ENCODE peak calls at places on chromosomes 7 and 10, in five cellular contexts. A, G, Q, N and B are unnamed samples.
A peak's percentile ranks its signal among the peaks of the same experiment; 100 is the strongest.

GRCh38 chr7:2202901-2203550 is 29.7 kb downstream of the MAD1L1 start:
- DNase-seq in N (no peak), Q (no peak), G (no peak), A (no peak), B (no peak)

GRCh38 chr10:86177483-86178155 is 189.0 kb downstream of the GRID1 start:
- DNase-seq in N (no peak), G (no peak), Q (no peak), A (no peak), B (no peak)

GRCh38 chr7:126361183-126361582 is 891.6 kb downstream of the GRM8 start:
- DNase-seq in Q (no peak), N (no peak), G (no peak), A (no peak), B (no peak)

GRCh38 chr10:71241899-71242620 is 29.7 kb downstream of the UNC5B start:
- DNase-seq in G (no peak), A (no peak), Q (peak; percentile 69), N (no peak), B (peak; percentile 39)

GRCh38 chr10:35442006-35442405 is 105.7 kb downstream of the CCNY start:
- DNase-seq in Q (no peak), A (no peak), G (no peak), N (no peak), B (no peak)

GRCh38 chr7:27361522-27361921 is 118.9 kb downstream of the EVX1 start:
- DNase-seq in G (no peak), Q (no peak), N (no peak), A (no peak), B (no peak)

GRCh38 chr10:35353399-35353798 is 17.1 kb downstream of the CCNY start:
- DNase-seq in N (no peak), G (no peak), A (no peak), Q (no peak), B (no peak)

GRCh38 chr7:39624935-39625694 is 1.7 kb downstream of the RALA start:
- DNase-seq in N (no peak), A (no peak), G (no peak), Q (no peak), B (no peak)

GRCh38 chr7:366171-366916 is 76.4 kb downstream of the FOXL3 start:
- DNase-seq in G (peak; percentile 7), A (no peak), N (no peak), Q (no peak), B (no peak)

GRCh38 chr10:31830887-31831286 is 97.7 kb downstream of the ARHGAP12 start:
- DNase-seq in N (no peak), G (no peak), Q (no peak), A (no peak), B (no peak)

GRCh38 chr7:38822556-38822955 is 86.4 kb downstream of the VPS41 start:
- DNase-seq in A (no peak), N (no peak), G (no peak), Q (no peak), B (no peak)

GRCh38 chr7:43502941-43503340 is 80.0 kb upstream of the STK17A start:
- DNase-seq in A (no peak), Q (no peak), G (no peak), N (no peak), B (no peak)

DNA sequence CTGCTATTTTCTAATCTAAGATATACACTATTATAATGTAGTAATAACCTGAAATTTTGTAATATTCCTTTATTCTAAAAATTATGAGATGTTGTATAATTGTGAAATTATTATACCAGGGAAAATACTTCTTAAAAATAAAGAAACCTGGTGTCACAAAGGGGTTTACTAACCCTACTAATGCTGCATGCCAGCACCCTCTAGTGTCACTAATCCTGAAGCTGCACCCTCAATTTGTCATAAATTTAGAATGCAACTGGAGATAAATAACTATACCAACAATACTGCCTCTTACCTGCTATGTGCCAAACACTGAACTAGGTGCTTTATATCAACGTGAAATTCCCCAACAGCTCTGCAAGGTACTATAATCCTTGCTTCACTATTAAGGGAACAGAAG is 30.8 kb downstream of the TM9SF3 start:
- DNase-seq in G (no peak), Q (no peak), A (peak; percentile 50), N (no peak), B (no peak)
- H3K4me3 ChIP-seq in G (no peak overlapping the region), Q (no peak overlapping the region), A (no peak overlapping the region), N (no peak overlapping the region), B (no peak overlapping the region)

GRCh38 chr10:88110355-88110754 is 246.9 kb downstream of the PTEN start:
- DNase-seq in Q (no peak), G (no peak), N (peak; percentile 59), A (no peak), B (no peak)
- H3K36me3 ChIP-seq in Q (no peaks in the 10 kb centered on the region), G (no peaks in the 10 kb centered on the region), N (no peaks in the 10 kb centered on the region), A (no peaks in the 10 kb centered on the region), B (no peaks in the 10 kb centered on the region)

GRCh38 chr7:94908204-94909022 is 1.0 kb downstream of the PPP1R9A start:
- DNase-seq in Q (peak; percentile 13), A (peak; percentile 83), G (no peak), N (peak; percentile 16), B (peak; percentile 52)
- H3K4me3 ChIP-seq in Q (peak overlapping the region; percentile 48), A (peak overlapping the region; percentile 63), G (peak overlapping the region; percentile 20), N (peak overlapping the region; percentile 65), B (peak overlapping the region; percentile 49)

GRCh38 chr10:2888403-2889004 is 178.8 kb upstream of the PFKP start:
- DNase-seq in Q (no peak), N (no peak), A (no peak), G (no peak), B (no peak)
- H3K36me3 ChIP-seq in Q (no peaks in the 10 kb centered on the region), N (no peaks in the 10 kb centered on the region), A (no peaks in the 10 kb centered on the region), G (no peaks in the 10 kb centered on the region), B (no peaks in the 10 kb centered on the region)

GRCh38 chr10:2993636-2994035 is 73.7 kb upstream of the PFKP start:
- DNase-seq in G (no peak), A (no peak), Q (no peak), N (no peak), B (no peak)
- H3K4me3 ChIP-seq in G (no peak overlapping the region), A (no peak overlapping the region), Q (no peak overlapping the region), N (no peak overlapping the region), B (no peak overlapping the region)

GRCh38 chr10:101797403-101798059 is 14.3 kb upstream of the NPM3 start:
- DNase-seq in G (no peak), N (no peak), A (no peak), Q (no peak), B (no peak)
- H3K36me3 ChIP-seq in G (peaks cover 32% of the 10 kb centered on the region), N (peaks cover 85% of the 10 kb centered on the region), A (peaks cover 61% of the 10 kb centered on the region), Q (peaks cover 66% of the 10 kb centered on the region), B (peaks cover 53% of the 10 kb centered on the region)

GRCh38 chr7:123727071-123727837 is 21.5 kb downstream of the WASL start:
- DNase-seq in N (no peak), A (no peak), G (no peak), Q (no peak), B (no peak)
- H3K4me3 ChIP-seq in N (no peak overlapping the region), A (no peak overlapping the region), G (no peak overlapping the region), Q (no peak overlapping the region), B (no peak overlapping the region)

DNA sequence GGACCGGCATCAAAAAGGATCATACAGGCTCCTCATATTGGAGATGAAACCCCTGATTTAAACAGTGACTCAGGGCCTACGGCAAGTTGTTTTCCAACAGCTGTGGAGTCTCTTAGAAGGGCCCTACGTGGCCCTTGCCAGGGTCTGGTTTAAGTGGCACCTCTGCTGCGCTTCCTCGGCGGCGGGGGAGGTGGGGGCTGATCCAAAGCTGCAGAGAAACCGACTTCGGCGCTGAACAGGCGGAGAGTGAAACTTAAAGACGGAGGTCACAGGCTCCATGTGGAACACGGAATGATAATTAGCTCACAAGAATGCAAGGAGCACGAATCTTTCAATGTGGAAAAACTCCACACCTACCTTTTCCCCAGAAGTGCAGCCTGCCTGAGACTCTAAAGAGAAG is 477.9 kb downstream of the TCERG1L start:
- DNase-seq in N (no peak), G (no peak), A (no peak), Q (no peak), B (no peak)
- H3K36me3 ChIP-seq in N (no peaks in the 10 kb centered on the region), G (no peaks in the 10 kb centered on the region), A (no peaks in the 10 kb centered on the region), Q (no peaks in the 10 kb centered on the region), B (no peaks in the 10 kb centered on the region)